ENCODE peak calls at places on chromosomes 4 and X, in six cellular contexts. One of them, this sample, is unnamed.

GRCh38 chr4:8228319-8229250 is 29.5 kb downstream of the SH3TC1 start:
- DNase-seq in GM23248: peak; percentile 90
- DNase-seq in PC-3: peak; percentile 71
- DNase-seq in neural progenitor cell: peak; percentile 23
- DNase-seq in OCI-LY7: peak; percentile 69
- DNase-seq in MM.1S: peak; percentile 91
- DNase-seq in this sample: peak; percentile 66

GRCh38 chr4:156723951-156724668 is 247.5 kb downstream of the PDGFC start:
- DNase-seq in GM23248: no peak
- DNase-seq in PC-3: no peak
- DNase-seq in MM.1S: no peak
- DNase-seq in OCI-LY7: no peak
- DNase-seq in neural progenitor cell: no peak
- DNase-seq in this sample: no peak

GRCh38 chr4:30068234-30068633 is 651.9 kb upstream of the PCDH7 start:
- DNase-seq in PC-3: no peak
- DNase-seq in MM.1S: no peak
- DNase-seq in OCI-LY7: no peak
- DNase-seq in neural progenitor cell: no peak
- DNase-seq in GM23248: peak; percentile 0
- DNase-seq in this sample: no peak

GRCh38 chr4:36420111-36420679 is 138.8 kb downstream of the DTHD1 start:
- DNase-seq in OCI-LY7: no peak
- DNase-seq in neural progenitor cell: peak; percentile 59
- DNase-seq in GM23248: no peak
- DNase-seq in PC-3: no peak
- DNase-seq in MM.1S: no peak
- DNase-seq in this sample: no peak

GRCh38 chr4:75634281-75634680 is 4.0 kb upstream of the CDKL2 start:
- DNase-seq in MM.1S: no peak
- DNase-seq in GM23248: peak; percentile 31
- DNase-seq in OCI-LY7: no peak
- DNase-seq in PC-3: peak; percentile 49
- DNase-seq in neural progenitor cell: no peak
- DNase-seq in this sample: no peak

GRCh38 chrX:150506486-150506885 is 61.9 kb upstream of the MTM1 start:
- DNase-seq in GM23248: peak; percentile 28
- DNase-seq in neural progenitor cell: no peak
- DNase-seq in PC-3: no peak
- DNase-seq in MM.1S: no peak
- DNase-seq in OCI-LY7: no peak
- DNase-seq in this sample: no peak

GRCh38 chrX:14039344-14039743 is 9.7 kb upstream of the GEMIN8 start:
- DNase-seq in PC-3: peak; percentile 76
- DNase-seq in neural progenitor cell: peak; percentile 57
- DNase-seq in OCI-LY7: peak; percentile 59
- DNase-seq in GM23248: peak; percentile 39
- DNase-seq in MM.1S: peak; percentile 45
- DNase-seq in this sample: peak; percentile 62

GRCh38 chr4:28241021-28241420 is 1380.4 kb downstream of the STIM2 start:
- DNase-seq in neural progenitor cell: no peak
- DNase-seq in PC-3: peak; percentile 26
- DNase-seq in GM23248: peak; percentile 29
- DNase-seq in MM.1S: no peak
- DNase-seq in OCI-LY7: no peak
- DNase-seq in this sample: no peak

GRCh38 chrX:44003975-44004374 is 30.8 kb upstream of the NDP start:
- DNase-seq in PC-3: no peak
- DNase-seq in MM.1S: no peak
- DNase-seq in neural progenitor cell: no peak
- DNase-seq in GM23248: peak; percentile 46
- DNase-seq in OCI-LY7: no peak
- DNase-seq in this sample: no peak

GRCh38 chr4:81844717-81845116 is 373.0 kb upstream of the RASGEF1B start:
- DNase-seq in OCI-LY7: peak; percentile 86
- DNase-seq in GM23248: peak; percentile 76
- DNase-seq in MM.1S: peak; percentile 86
- DNase-seq in PC-3: peak; percentile 86
- DNase-seq in neural progenitor cell: peak; percentile 84
- DNase-seq in this sample: peak; percentile 89

GRCh38 chrX:13389501-13389900 is 69.6 kb upstream of the ATXN3L start:
- DNase-seq in neural progenitor cell: peak; percentile 16
- DNase-seq in MM.1S: no peak
- DNase-seq in GM23248: no peak
- DNase-seq in OCI-LY7: no peak
- DNase-seq in PC-3: no peak
- DNase-seq in this sample: no peak

GRCh38 chr4:43423276-43423675 is 530.8 kb downstream of the GRXCR1 start:
- DNase-seq in GM23248: peak; percentile 3
- DNase-seq in MM.1S: no peak
- DNase-seq in PC-3: no peak
- DNase-seq in neural progenitor cell: no peak
- DNase-seq in OCI-LY7: no peak
- DNase-seq in this sample: no peak

GRCh38 chr4:103400405-103400804 is 202.3 kb upstream of the CENPE start:
- DNase-seq in GM23248: peak; percentile 3
- DNase-seq in MM.1S: no peak
- DNase-seq in PC-3: peak; percentile 25
- DNase-seq in neural progenitor cell: no peak
- DNase-seq in OCI-LY7: no peak
- DNase-seq in this sample: peak; percentile 61

GRCh38 chr4:108730579-108730978 is 32.3 kb downstream of the ETNPPL start:
- DNase-seq in PC-3: no peak
- DNase-seq in GM23248: peak; percentile 9
- DNase-seq in MM.1S: no peak
- DNase-seq in OCI-LY7: no peak
- DNase-seq in neural progenitor cell: no peak
- DNase-seq in this sample: peak; percentile 20

GRCh38 chr4:149549911-149550310 is 265.7 kb downstream of the IQCM start:
- DNase-seq in PC-3: peak; percentile 22
- DNase-seq in MM.1S: no peak
- DNase-seq in GM23248: no peak
- DNase-seq in OCI-LY7: no peak
- DNase-seq in neural progenitor cell: peak; percentile 38
- DNase-seq in this sample: peak; percentile 35

GRCh38 chr4:139876328-139876941 is 210.8 kb downstream of the MGST2 start:
- DNase-seq in OCI-LY7: no peak
- DNase-seq in GM23248: no peak
- DNase-seq in PC-3: no peak
- DNase-seq in MM.1S: no peak
- DNase-seq in neural progenitor cell: no peak
- DNase-seq in this sample: no peak

GRCh38 chr4:183249854-183250253 is 70.2 kb downstream of the CLDN22 start:
- DNase-seq in PC-3: peak; percentile 50
- DNase-seq in GM23248: peak; percentile 66
- DNase-seq in neural progenitor cell: peak; percentile 52
- DNase-seq in MM.1S: peak; percentile 42
- DNase-seq in OCI-LY7: peak; percentile 10
- DNase-seq in this sample: peak; percentile 63

GRCh38 chr4:84964995-84965557 is 1.4 kb downstream of the WDFY3 start:
- DNase-seq in PC-3: no peak
- DNase-seq in GM23248: peak; percentile 42
- DNase-seq in OCI-LY7: no peak
- DNase-seq in MM.1S: no peak
- DNase-seq in neural progenitor cell: no peak
- DNase-seq in this sample: no peak

GRCh38 chrX:13658602-13659001 is 5.7 kb downstream of the TCEANC start:
- DNase-seq in neural progenitor cell: peak; percentile 44
- DNase-seq in MM.1S: peak; percentile 49
- DNase-seq in PC-3: peak; percentile 75
- DNase-seq in OCI-LY7: peak; percentile 65
- DNase-seq in GM23248: peak; percentile 67
- DNase-seq in this sample: peak; percentile 60

GRCh38 chr4:152054731-152055130 is 293.9 kb upstream of the GATB start:
- DNase-seq in GM23248: no peak
- DNase-seq in OCI-LY7: no peak
- DNase-seq in PC-3: no peak
- DNase-seq in MM.1S: no peak
- DNase-seq in neural progenitor cell: no peak
- DNase-seq in this sample: no peak

GRCh38 chrX:9033586-9033985 is 341 bp downstream of the FAM9B start:
- DNase-seq in GM23248: no peak
- DNase-seq in MM.1S: no peak
- DNase-seq in neural progenitor cell: no peak
- DNase-seq in PC-3: no peak
- DNase-seq in OCI-LY7: no peak
- DNase-seq in this sample: no peak

GRCh38 chr4:8220661-8221446 is 21.8 kb downstream of the SH3TC1 start:
- DNase-seq in PC-3: no peak
- DNase-seq in OCI-LY7: no peak
- DNase-seq in MM.1S: no peak
- DNase-seq in neural progenitor cell: no peak
- DNase-seq in GM23248: no peak
- DNase-seq in this sample: no peak

DNA sequence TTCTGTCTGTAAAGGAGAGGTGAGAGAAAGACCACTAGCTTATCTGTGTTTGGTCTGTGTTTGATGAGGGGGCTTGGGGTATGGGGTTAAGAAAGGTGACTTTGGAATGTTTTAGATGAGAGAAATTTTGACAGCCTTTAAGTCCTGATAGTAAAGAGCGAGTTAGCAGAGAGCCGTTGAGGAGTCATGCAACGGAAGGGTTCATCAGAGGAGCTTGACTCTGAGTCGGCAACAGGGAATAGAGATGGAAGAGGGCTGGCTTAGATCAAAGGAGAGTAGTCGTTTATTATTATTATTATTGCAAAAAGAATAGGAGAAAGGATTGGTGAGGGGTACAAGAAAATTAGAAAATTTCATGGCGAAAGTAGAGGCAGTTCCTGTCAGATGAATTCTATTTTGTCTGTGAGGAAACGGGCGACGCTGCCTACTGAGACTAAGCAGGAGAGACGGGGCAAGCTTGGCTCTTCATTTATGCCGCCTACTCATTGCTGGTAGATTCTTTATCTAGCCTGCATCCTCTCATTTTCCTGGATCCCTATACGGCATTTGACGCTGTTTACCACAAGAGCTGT is 473 bp upstream of the VAMP7 start:
- DNase-seq in neural progenitor cell: no peak
- DNase-seq in MM.1S: no peak
- DNase-seq in GM23248: peak; percentile 52
- DNase-seq in OCI-LY7: no peak
- DNase-seq in PC-3: no peak
- DNase-seq in this sample: peak; percentile 7
- H3K27ac ChIP-seq in neural progenitor cell: no peak overlapping the region
- H3K27ac ChIP-seq in MM.1S: no peak overlapping the region
- H3K27ac ChIP-seq in GM23248: peak overlapping the region; percentile 14
- H3K27ac ChIP-seq in OCI-LY7: no peak overlapping the region
- H3K27ac ChIP-seq in PC-3: no peak overlapping the region
- H3K27ac ChIP-seq in this sample: no peak overlapping the region

DNA sequence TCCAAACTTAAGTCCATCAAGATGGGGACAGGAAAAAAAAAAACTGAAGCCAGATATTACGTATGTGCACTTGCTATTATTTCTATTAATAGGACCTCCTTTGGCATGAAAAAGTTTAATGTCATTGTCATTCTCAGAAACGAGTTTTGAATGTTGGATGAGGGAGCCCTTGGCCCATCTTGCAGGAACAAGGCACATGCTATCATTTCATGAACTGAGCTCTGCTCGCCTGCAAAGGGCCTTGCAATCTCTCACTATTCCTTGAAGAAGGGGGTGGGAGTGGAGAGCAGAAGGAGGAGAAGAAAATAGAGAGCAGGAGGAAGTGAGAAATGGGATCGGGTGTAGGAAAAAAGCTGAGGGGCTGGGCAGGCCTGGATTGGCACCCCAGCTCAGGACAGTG is 34.3 kb upstream of the SPATA4 start:
- DNase-seq in MM.1S: no peak
- DNase-seq in GM23248: no peak
- DNase-seq in PC-3: no peak
- DNase-seq in neural progenitor cell: no peak
- DNase-seq in OCI-LY7: no peak
- DNase-seq in this sample: no peak
- TF ChIP-seq EZH2phosphoT487 in MM.1S: no peak
- TF ChIP-seq EZH2phosphoT487 in GM23248: no peak
- TF ChIP-seq EZH2phosphoT487 in PC-3: no peak
- TF ChIP-seq EZH2phosphoT487 in neural progenitor cell: no peak
- TF ChIP-seq EZH2phosphoT487 in OCI-LY7: no peak
- TF ChIP-seq EZH2phosphoT487 in this sample: no peak

DNA sequence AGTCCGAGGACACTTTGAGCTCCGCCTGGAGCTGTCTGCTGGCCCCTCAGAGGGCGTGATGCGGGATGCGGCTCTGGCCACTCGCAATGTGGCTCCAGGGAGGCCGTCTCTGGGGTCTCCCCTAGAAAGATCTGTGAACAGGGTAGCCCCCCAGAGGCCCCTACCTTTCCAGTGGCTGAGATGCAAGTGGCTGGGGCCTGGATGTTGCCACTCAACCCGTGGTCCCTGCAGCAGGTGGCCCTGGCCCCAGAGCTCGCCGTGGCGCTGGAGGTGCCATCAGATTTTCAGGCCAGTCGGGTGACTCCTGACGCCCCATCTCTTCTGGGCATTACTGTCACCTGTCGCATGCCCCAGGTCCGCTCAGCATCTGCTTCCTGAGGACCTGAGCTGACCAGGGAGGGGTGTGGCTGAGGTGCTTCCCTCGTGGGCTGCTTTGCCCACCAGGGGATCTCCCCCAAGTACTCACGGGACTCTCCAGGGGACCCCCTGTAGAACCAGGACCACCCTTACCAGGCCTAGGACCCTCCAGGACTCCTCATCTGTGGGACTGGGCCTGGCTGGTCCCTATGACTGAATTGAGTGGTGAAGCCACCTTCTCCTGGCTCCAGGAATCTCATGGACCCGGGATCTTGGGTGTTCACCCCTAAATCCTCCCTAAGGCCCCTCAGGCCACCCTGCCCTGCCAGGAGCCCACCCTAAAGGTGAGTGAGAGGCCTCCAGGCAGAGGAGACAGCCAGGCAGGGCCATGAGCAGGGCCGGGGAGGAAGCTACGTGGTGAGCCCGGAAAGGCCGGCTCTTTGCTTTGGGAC is 102.3 kb upstream of the LRPAP1 start:
- DNase-seq in neural progenitor cell: no peak
- DNase-seq in OCI-LY7: no peak
- DNase-seq in MM.1S: no peak
- DNase-seq in PC-3: no peak
- DNase-seq in GM23248: no peak
- DNase-seq in this sample: no peak
- H3K27ac ChIP-seq in neural progenitor cell: no peak overlapping the region
- H3K27ac ChIP-seq in OCI-LY7: no peak overlapping the region
- H3K27ac ChIP-seq in MM.1S: no peak overlapping the region
- H3K27ac ChIP-seq in PC-3: no peak overlapping the region
- H3K27ac ChIP-seq in GM23248: no peak overlapping the region
- H3K27ac ChIP-seq in this sample: peak overlapping the region; percentile 82

GRCh38 chr4:122744229-122744628 is 11.7 kb downstream of the BBS12 start:
- DNase-seq in GM23248: peak; percentile 72
- DNase-seq in PC-3: no peak
- DNase-seq in OCI-LY7: no peak
- DNase-seq in neural progenitor cell: no peak
- DNase-seq in MM.1S: no peak
- DNase-seq in this sample: peak; percentile 54

GRCh38 chr4:122747068-122747467 is 14.6 kb downstream of the BBS12 start:
- DNase-seq in MM.1S: peak; percentile 51
- DNase-seq in neural progenitor cell: no peak
- DNase-seq in PC-3: no peak
- DNase-seq in GM23248: no peak
- DNase-seq in OCI-LY7: no peak
- DNase-seq in this sample: no peak

GRCh38 chr4:122746485-122746965 is 14.0 kb downstream of the BBS12 start:
- DNase-seq in OCI-LY7: no peak
- DNase-seq in MM.1S: peak; percentile 57
- DNase-seq in PC-3: no peak
- DNase-seq in GM23248: peak; percentile 52
- DNase-seq in neural progenitor cell: no peak
- DNase-seq in this sample: no peak

GRCh38 chr4:122747883-122748282 is 15.4 kb downstream of the BBS12 start:
- DNase-seq in PC-3: peak; percentile 41
- DNase-seq in GM23248: peak; percentile 94
- DNase-seq in OCI-LY7: no peak
- DNase-seq in neural progenitor cell: no peak
- DNase-seq in MM.1S: no peak
- DNase-seq in this sample: no peak

GRCh38 chr4:122749704-122750454 is 17.4 kb downstream of the BBS12 start:
- DNase-seq in GM23248: no peak
- DNase-seq in MM.1S: no peak
- DNase-seq in OCI-LY7: no peak
- DNase-seq in PC-3: no peak
- DNase-seq in neural progenitor cell: no peak
- DNase-seq in this sample: no peak
- TF ChIP-seq EZH2phosphoT487 in GM23248: no peak
- TF ChIP-seq EZH2phosphoT487 in MM.1S: no peak
- TF ChIP-seq EZH2phosphoT487 in OCI-LY7: no peak
- TF ChIP-seq EZH2phosphoT487 in PC-3: no peak
- TF ChIP-seq EZH2phosphoT487 in neural progenitor cell: no peak
- TF ChIP-seq EZH2phosphoT487 in this sample: no peak